ENCODE peak calls at places on chromosomes 4 and X, in ten cellular contexts. One of them, this sample, is unnamed.

GRCh38 chr4:152138451-152138850 is 377.6 kb upstream of the GATB start:
- DNase-seq in activated CD4-positive, alpha-beta memory T cell treated with anti-CD3 and anti-CD28 coated beads for 36 hours: peak
- DNase-seq in fibroblast of the aortic adventitia: no peak
- DNase-seq in activated T-cell treated with anti-CD3 and anti-CD28 coated beads for 1 hour: no peak
- DNase-seq in left lung: no peak
- DNase-seq in stimulated activated effector memory CD8-positive, alpha-beta T cell treated with anti-CD3 and anti-CD28 coated beads, Interleukin-12 subunit alpha, Interleukin-12 subunit beta, amount 100 ng/mL, for 72 hours: no peak
- DNase-seq in HEK293T: no peak
- DNase-seq in GM03348: no peak
- DNase-seq in PC-3: no peak
- DNase-seq in CD4-positive, CD25-positive, alpha-beta regulatory T cell: no peak
- DNase-seq in this sample: no peak

GRCh38 chr4:104906274-104906673 is 240.4 kb upstream of the TET2 start:
- DNase-seq in activated CD4-positive, alpha-beta memory T cell treated with anti-CD3 and anti-CD28 coated beads for 36 hours: no peak
- DNase-seq in fibroblast of the aortic adventitia: peak
- DNase-seq in activated T-cell treated with anti-CD3 and anti-CD28 coated beads for 1 hour: no peak
- DNase-seq in left lung: no peak
- DNase-seq in stimulated activated effector memory CD8-positive, alpha-beta T cell treated with anti-CD3 and anti-CD28 coated beads, Interleukin-12 subunit alpha, Interleukin-12 subunit beta, amount 100 ng/mL, for 72 hours: no peak
- DNase-seq in HEK293T: no peak
- DNase-seq in GM03348: no peak
- DNase-seq in PC-3: no peak
- DNase-seq in CD4-positive, CD25-positive, alpha-beta regulatory T cell: no peak
- DNase-seq in this sample: no peak

GRCh38 chr4:110643096-110643495 is 20.2 kb upstream of the PITX2 start:
- DNase-seq in activated CD4-positive, alpha-beta memory T cell treated with anti-CD3 and anti-CD28 coated beads for 36 hours: no peak
- DNase-seq in fibroblast of the aortic adventitia: no peak
- DNase-seq in activated T-cell treated with anti-CD3 and anti-CD28 coated beads for 1 hour: no peak
- DNase-seq in left lung: no peak
- DNase-seq in stimulated activated effector memory CD8-positive, alpha-beta T cell treated with anti-CD3 and anti-CD28 coated beads, Interleukin-12 subunit alpha, Interleukin-12 subunit beta, amount 100 ng/mL, for 72 hours: no peak
- DNase-seq in HEK293T: no peak
- DNase-seq in GM03348: no peak
- DNase-seq in PC-3: no peak
- DNase-seq in CD4-positive, CD25-positive, alpha-beta regulatory T cell: no peak
- DNase-seq in this sample: no peak

GRCh38 chr4:384311-385010 is 46.8 kb downstream of the ZNF141 start:
- DNase-seq in activated CD4-positive, alpha-beta memory T cell treated with anti-CD3 and anti-CD28 coated beads for 36 hours: no peak
- DNase-seq in fibroblast of the aortic adventitia: no peak
- DNase-seq in activated T-cell treated with anti-CD3 and anti-CD28 coated beads for 1 hour: no peak
- DNase-seq in left lung: no peak
- DNase-seq in stimulated activated effector memory CD8-positive, alpha-beta T cell treated with anti-CD3 and anti-CD28 coated beads, Interleukin-12 subunit alpha, Interleukin-12 subunit beta, amount 100 ng/mL, for 72 hours: no peak
- DNase-seq in HEK293T: no peak
- DNase-seq in GM03348: no peak
- DNase-seq in PC-3: no peak
- DNase-seq in CD4-positive, CD25-positive, alpha-beta regulatory T cell: no peak
- DNase-seq in this sample: no peak

GRCh38 chrX:65745992-65746391 is 78.5 kb downstream of the MSN start:
- DNase-seq in activated CD4-positive, alpha-beta memory T cell treated with anti-CD3 and anti-CD28 coated beads for 36 hours: no peak
- DNase-seq in fibroblast of the aortic adventitia: peak
- DNase-seq in activated T-cell treated with anti-CD3 and anti-CD28 coated beads for 1 hour: no peak
- DNase-seq in left lung: no peak
- DNase-seq in stimulated activated effector memory CD8-positive, alpha-beta T cell treated with anti-CD3 and anti-CD28 coated beads, Interleukin-12 subunit alpha, Interleukin-12 subunit beta, amount 100 ng/mL, for 72 hours: no peak
- DNase-seq in HEK293T: no peak
- DNase-seq in GM03348: no peak
- DNase-seq in PC-3: peak
- DNase-seq in CD4-positive, CD25-positive, alpha-beta regulatory T cell: no peak
- DNase-seq in this sample: no peak

GRCh38 chrX:3711331-3711917 is 2.0 kb downstream of the PRKX start:
- DNase-seq in activated CD4-positive, alpha-beta memory T cell treated with anti-CD3 and anti-CD28 coated beads for 36 hours: peak
- DNase-seq in fibroblast of the aortic adventitia: no peak
- DNase-seq in activated T-cell treated with anti-CD3 and anti-CD28 coated beads for 1 hour: no peak
- DNase-seq in left lung: no peak
- DNase-seq in stimulated activated effector memory CD8-positive, alpha-beta T cell treated with anti-CD3 and anti-CD28 coated beads, Interleukin-12 subunit alpha, Interleukin-12 subunit beta, amount 100 ng/mL, for 72 hours: peak
- DNase-seq in HEK293T: no peak
- DNase-seq in GM03348: no peak
- DNase-seq in PC-3: no peak
- DNase-seq in CD4-positive, CD25-positive, alpha-beta regulatory T cell: no peak
- DNase-seq in this sample: no peak

GRCh38 chr4:104394409-104394813 is 100.3 kb downstream of the CXXC4 start:
- DNase-seq in activated CD4-positive, alpha-beta memory T cell treated with anti-CD3 and anti-CD28 coated beads for 36 hours: no peak
- DNase-seq in fibroblast of the aortic adventitia: no peak
- DNase-seq in activated T-cell treated with anti-CD3 and anti-CD28 coated beads for 1 hour: no peak
- DNase-seq in left lung: no peak
- DNase-seq in stimulated activated effector memory CD8-positive, alpha-beta T cell treated with anti-CD3 and anti-CD28 coated beads, Interleukin-12 subunit alpha, Interleukin-12 subunit beta, amount 100 ng/mL, for 72 hours: no peak
- DNase-seq in HEK293T: peak
- DNase-seq in GM03348: no peak
- DNase-seq in PC-3: no peak
- DNase-seq in CD4-positive, CD25-positive, alpha-beta regulatory T cell: no peak
- DNase-seq in this sample: no peak

GRCh38 chr4:112348488-112349158 is 51.5 kb downstream of the ALPK1 start:
- DNase-seq in activated CD4-positive, alpha-beta memory T cell treated with anti-CD3 and anti-CD28 coated beads for 36 hours: no peak
- DNase-seq in fibroblast of the aortic adventitia: peak
- DNase-seq in activated T-cell treated with anti-CD3 and anti-CD28 coated beads for 1 hour: no peak
- DNase-seq in left lung: no peak
- DNase-seq in stimulated activated effector memory CD8-positive, alpha-beta T cell treated with anti-CD3 and anti-CD28 coated beads, Interleukin-12 subunit alpha, Interleukin-12 subunit beta, amount 100 ng/mL, for 72 hours: no peak
- DNase-seq in HEK293T: peak
- DNase-seq in GM03348: peak
- DNase-seq in PC-3: peak
- DNase-seq in CD4-positive, CD25-positive, alpha-beta regulatory T cell: no peak
- DNase-seq in this sample: peak

GRCh38 chr4:174248407-174248806 is 35.1 kb downstream of the FBXO8 start:
- DNase-seq in activated CD4-positive, alpha-beta memory T cell treated with anti-CD3 and anti-CD28 coated beads for 36 hours: no peak
- DNase-seq in fibroblast of the aortic adventitia: no peak
- DNase-seq in activated T-cell treated with anti-CD3 and anti-CD28 coated beads for 1 hour: no peak
- DNase-seq in left lung: no peak
- DNase-seq in stimulated activated effector memory CD8-positive, alpha-beta T cell treated with anti-CD3 and anti-CD28 coated beads, Interleukin-12 subunit alpha, Interleukin-12 subunit beta, amount 100 ng/mL, for 72 hours: no peak
- DNase-seq in HEK293T: no peak
- DNase-seq in GM03348: no peak
- DNase-seq in PC-3: no peak
- DNase-seq in CD4-positive, CD25-positive, alpha-beta regulatory T cell: no peak
- DNase-seq in this sample: no peak

This sample was measured in fibroblast of gingiva.